ENCODE peak calls at places on chromosomes 12 and 14, in seven cellular contexts. One of them, this sample, is unnamed.
A peak's percentile ranks its signal among the peaks of the same experiment; 100 is the strongest.

GRCh38 chr14:79735121-79735520 is 476.2 kb downstream of the DIO2 start:
- DNase-seq in PC-9: no peak
- DNase-seq in pancreas: no peak
- DNase-seq in CD8-positive, alpha-beta memory T cell: no peak
- DNase-seq in OCI-LY7: no peak
- DNase-seq in Caco-2: no peak
- DNase-seq in tibial artery: no peak
- DNase-seq in this sample: no peak

GRCh38 chr14:52080171-52080800 is 11.4 kb upstream of the NID2 start:
- DNase-seq in PC-9: peak; percentile 58
- DNase-seq in pancreas: no peak
- DNase-seq in CD8-positive, alpha-beta memory T cell: no peak
- DNase-seq in OCI-LY7: no peak
- DNase-seq in Caco-2: peak; percentile 38
- DNase-seq in tibial artery: no peak
- DNase-seq in this sample: no peak

GRCh38 chr14:85085981-85086380 is 444.0 kb upstream of the FLRT2 start:
- DNase-seq in PC-9: no peak
- DNase-seq in pancreas: no peak
- DNase-seq in CD8-positive, alpha-beta memory T cell: no peak
- DNase-seq in OCI-LY7: no peak
- DNase-seq in Caco-2: no peak
- DNase-seq in tibial artery: no peak
- DNase-seq in this sample: no peak

GRCh38 chr14:64968167-64968566 is 4.0 kb downstream of the RAB15 start:
- DNase-seq in PC-9: no peak
- DNase-seq in pancreas: no peak
- DNase-seq in CD8-positive, alpha-beta memory T cell: no peak
- DNase-seq in OCI-LY7: no peak
- DNase-seq in Caco-2: no peak
- DNase-seq in tibial artery: no peak
- DNase-seq in this sample: no peak

GRCh38 chr12:89709994-89710872 is 1.6 kb upstream of the ATP2B1 start:
- DNase-seq in PC-9: no peak
- DNase-seq in pancreas: peak; percentile 53
- DNase-seq in CD8-positive, alpha-beta memory T cell: peak; percentile 23
- DNase-seq in OCI-LY7: peak; percentile 58
- DNase-seq in Caco-2: peak; percentile 70
- DNase-seq in tibial artery: peak; percentile 84
- DNase-seq in this sample: peak; percentile 82

GRCh38 chr12:42593781-42594322 is 4.3 kb upstream of the PRICKLE1 start:
- DNase-seq in PC-9: peak; percentile 49
- DNase-seq in pancreas: no peak
- DNase-seq in CD8-positive, alpha-beta memory T cell: no peak
- DNase-seq in OCI-LY7: no peak
- DNase-seq in Caco-2: peak; percentile 71
- DNase-seq in tibial artery: no peak
- DNase-seq in this sample: no peak

GRCh38 chr12:107992016-107992415 is 137.1 kb upstream of the WSCD2 start:
- DNase-seq in PC-9: no peak
- DNase-seq in pancreas: no peak
- DNase-seq in CD8-positive, alpha-beta memory T cell: no peak
- DNase-seq in OCI-LY7: no peak
- DNase-seq in Caco-2: no peak
- DNase-seq in tibial artery: no peak
- DNase-seq in this sample: no peak

GRCh38 chr14:50533806-50534205 is 1.4 kb upstream of the MAP4K5 start:
- DNase-seq in PC-9: no peak
- DNase-seq in pancreas: no peak
- DNase-seq in CD8-positive, alpha-beta memory T cell: no peak
- DNase-seq in OCI-LY7: no peak
- DNase-seq in Caco-2: no peak
- DNase-seq in tibial artery: no peak
- DNase-seq in this sample: no peak

GRCh38 chr12:11884661-11885060 is 186.1 kb upstream of the BCL2L14 start:
- DNase-seq in PC-9: peak; percentile 86
- DNase-seq in pancreas: no peak
- DNase-seq in CD8-positive, alpha-beta memory T cell: no peak
- DNase-seq in OCI-LY7: no peak
- DNase-seq in Caco-2: no peak
- DNase-seq in tibial artery: no peak
- DNase-seq in this sample: no peak

GRCh38 chr12:121800694-121801600 is 2.9 kb upstream of the SETD1B start:
- DNase-seq in PC-9: no peak
- DNase-seq in pancreas: peak; percentile 80
- DNase-seq in CD8-positive, alpha-beta memory T cell: peak; percentile 69
- DNase-seq in OCI-LY7: peak; percentile 66
- DNase-seq in Caco-2: peak; percentile 73
- DNase-seq in tibial artery: peak; percentile 89
- DNase-seq in this sample: peak; percentile 63

GRCh38 chr12:43858991-43859390 is 23.1 kb downstream of the TMEM117 start:
- DNase-seq in PC-9: no peak
- DNase-seq in pancreas: no peak
- DNase-seq in CD8-positive, alpha-beta memory T cell: no peak
- DNase-seq in OCI-LY7: no peak
- DNase-seq in Caco-2: no peak
- DNase-seq in tibial artery: no peak
- DNase-seq in this sample: no peak

GRCh38 chr14:49986344-49987014 is 93.6 kb downstream of the ARF6 start:
- DNase-seq in PC-9: no peak
- DNase-seq in pancreas: no peak
- DNase-seq in CD8-positive, alpha-beta memory T cell: no peak
- DNase-seq in OCI-LY7: no peak
- DNase-seq in Caco-2: no peak
- DNase-seq in tibial artery: no peak
- DNase-seq in this sample: no peak

GRCh38 chr14:59097681-59098080 is 90.8 kb upstream of the DAAM1 start:
- DNase-seq in PC-9: no peak
- DNase-seq in pancreas: no peak
- DNase-seq in CD8-positive, alpha-beta memory T cell: no peak
- DNase-seq in OCI-LY7: no peak
- DNase-seq in Caco-2: no peak
- DNase-seq in tibial artery: no peak
- DNase-seq in this sample: no peak

GRCh38 chr14:61749264-61749663 is 13.0 kb upstream of the SNAPC1 start:
- DNase-seq in PC-9: peak; percentile 68
- DNase-seq in pancreas: no peak
- DNase-seq in CD8-positive, alpha-beta memory T cell: no peak
- DNase-seq in OCI-LY7: no peak
- DNase-seq in Caco-2: no peak
- DNase-seq in tibial artery: no peak
- DNase-seq in this sample: no peak

GRCh38 chr14:99961826-99962518 is 103.2 kb upstream of the EVL start:
- DNase-seq in PC-9: no peak
- DNase-seq in pancreas: no peak
- DNase-seq in CD8-positive, alpha-beta memory T cell: no peak
- DNase-seq in OCI-LY7: no peak
- DNase-seq in Caco-2: no peak
- DNase-seq in tibial artery: no peak
- DNase-seq in this sample: no peak

DNA sequence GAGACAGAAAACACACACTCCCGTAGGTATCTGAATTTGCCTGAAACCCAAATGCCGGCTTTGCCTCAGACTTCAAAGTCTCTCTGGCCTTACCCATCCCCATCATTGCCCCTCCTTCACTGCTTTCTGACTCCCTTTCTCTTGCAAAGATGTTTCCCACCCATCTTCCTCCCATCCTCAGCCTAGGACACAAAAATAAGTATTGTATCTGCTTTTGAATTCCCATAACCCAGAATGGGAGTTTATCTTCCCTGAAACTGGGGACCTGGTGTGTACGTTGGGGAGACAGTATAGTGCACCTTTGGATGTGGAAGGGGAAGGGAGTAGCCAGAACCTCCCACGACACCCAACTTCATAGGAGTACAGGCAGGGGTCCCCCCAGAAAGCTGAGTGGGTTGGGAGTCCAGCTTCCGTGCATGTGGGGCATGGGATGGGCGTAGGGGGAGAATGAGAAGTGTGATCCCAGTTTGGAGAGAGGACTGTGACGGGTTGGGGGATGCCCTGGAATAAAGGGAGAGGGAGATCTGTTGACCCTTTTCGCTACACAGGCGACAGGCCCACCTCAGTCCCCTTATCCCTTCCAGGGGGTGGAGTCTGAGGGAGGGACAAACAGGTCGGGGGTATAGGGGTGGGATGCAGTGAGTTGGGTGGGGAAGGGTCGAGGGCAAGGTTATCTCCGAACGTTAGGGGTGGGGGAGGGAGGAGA is 488 bp upstream of the KIF5A start:
- DNase-seq in PC-9: no peak
- DNase-seq in pancreas: no peak
- DNase-seq in CD8-positive, alpha-beta memory T cell: no peak
- DNase-seq in OCI-LY7: no peak
- DNase-seq in Caco-2: no peak
- DNase-seq in tibial artery: peak; percentile 49
- DNase-seq in this sample: no peak
- H3K4me1 ChIP-seq in PC-9: peaks cover 9% of the 10 kb centered on the region
- H3K4me1 ChIP-seq in pancreas: peaks cover 12% of the 10 kb centered on the region
- H3K4me1 ChIP-seq in CD8-positive, alpha-beta memory T cell: peaks cover 30% of the 10 kb centered on the region
- H3K4me1 ChIP-seq in OCI-LY7: peaks cover 17% of the 10 kb centered on the region
- H3K4me1 ChIP-seq in Caco-2: peaks cover 9% of the 10 kb centered on the region
- H3K4me1 ChIP-seq in tibial artery: no peaks in the 10 kb centered on the region
- H3K4me1 ChIP-seq in this sample: peaks cover 6% of the 10 kb centered on the region

GRCh38 chr14:38139926-38140325 is 67.8 kb upstream of the SSTR1 start:
- DNase-seq in PC-9: no peak
- DNase-seq in pancreas: no peak
- DNase-seq in CD8-positive, alpha-beta memory T cell: no peak
- DNase-seq in OCI-LY7: no peak
- DNase-seq in Caco-2: no peak
- DNase-seq in tibial artery: no peak
- DNase-seq in this sample: no peak

GRCh38 chr14:38143170-38143569 is 64.5 kb upstream of the SSTR1 start:
- DNase-seq in PC-9: no peak
- DNase-seq in pancreas: no peak
- DNase-seq in CD8-positive, alpha-beta memory T cell: no peak
- DNase-seq in OCI-LY7: no peak
- DNase-seq in Caco-2: no peak
- DNase-seq in tibial artery: no peak
- DNase-seq in this sample: no peak

GRCh38 chr14:38138581-38139138 is 69.0 kb upstream of the SSTR1 start:
- DNase-seq in PC-9: peak; percentile 42
- DNase-seq in pancreas: no peak
- DNase-seq in CD8-positive, alpha-beta memory T cell: no peak
- DNase-seq in OCI-LY7: no peak
- DNase-seq in Caco-2: no peak
- DNase-seq in tibial artery: no peak
- DNase-seq in this sample: no peak

GRCh38 chr14:38145142-38145541 is 62.6 kb upstream of the SSTR1 start:
- DNase-seq in PC-9: no peak
- DNase-seq in pancreas: no peak
- DNase-seq in CD8-positive, alpha-beta memory T cell: no peak
- DNase-seq in OCI-LY7: no peak
- DNase-seq in Caco-2: no peak
- DNase-seq in tibial artery: no peak
- DNase-seq in this sample: no peak

GRCh38 chr14:38143651-38144505 is 63.8 kb upstream of the SSTR1 start:
- DNase-seq in PC-9: peak; percentile 35
- DNase-seq in pancreas: no peak
- DNase-seq in CD8-positive, alpha-beta memory T cell: no peak
- DNase-seq in OCI-LY7: no peak
- DNase-seq in Caco-2: no peak
- DNase-seq in tibial artery: no peak
- DNase-seq in this sample: no peak
- H3K4me3 ChIP-seq in PC-9: no peak overlapping the region
- H3K4me3 ChIP-seq in pancreas: no peak overlapping the region
- H3K4me3 ChIP-seq in CD8-positive, alpha-beta memory T cell: no peak overlapping the region
- H3K4me3 ChIP-seq in OCI-LY7: no peak overlapping the region
- H3K4me3 ChIP-seq in Caco-2: no peak overlapping the region
- H3K4me3 ChIP-seq in tibial artery: no peak overlapping the region
- H3K4me3 ChIP-seq in this sample: no peak overlapping the region

GRCh38 chr12:34166427-34167060 is 144.2 kb downstream of the ALG10 start:
- DNase-seq in PC-9: no peak
- DNase-seq in pancreas: no peak
- DNase-seq in CD8-positive, alpha-beta memory T cell: no peak
- DNase-seq in OCI-LY7: no peak
- DNase-seq in Caco-2: no peak
- DNase-seq in tibial artery: no peak
- DNase-seq in this sample: no peak

DNA sequence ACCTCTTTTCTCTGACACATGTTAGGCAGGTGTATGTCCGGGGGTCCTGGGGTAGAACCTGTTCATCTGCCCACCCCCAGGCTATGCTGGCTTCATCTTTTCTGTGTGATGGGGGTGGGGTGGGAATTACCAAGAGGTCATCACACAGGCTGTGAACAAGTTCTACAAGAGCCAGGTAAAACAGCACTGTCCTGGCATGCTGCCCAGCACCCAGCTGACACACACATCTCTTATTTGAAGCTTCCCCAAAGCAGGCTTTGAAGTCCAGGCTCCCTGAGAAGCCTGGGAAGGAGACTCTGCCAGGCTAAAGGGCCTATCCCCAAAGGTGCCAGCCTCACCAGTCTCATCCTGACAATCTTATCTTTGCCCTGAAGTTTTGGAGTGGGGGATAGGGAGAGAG is 141.1 kb downstream of the ALG10 start:
- DNase-seq in PC-9: no peak
- DNase-seq in pancreas: no peak
- DNase-seq in CD8-positive, alpha-beta memory T cell: no peak
- DNase-seq in OCI-LY7: no peak
- DNase-seq in Caco-2: no peak
- DNase-seq in tibial artery: no peak
- DNase-seq in this sample: no peak
- H3K9me3 ChIP-seq in PC-9: no peaks in the 10 kb centered on the region
- H3K9me3 ChIP-seq in pancreas: no peaks in the 10 kb centered on the region
- H3K9me3 ChIP-seq in CD8-positive, alpha-beta memory T cell: no peaks in the 10 kb centered on the region
- H3K9me3 ChIP-seq in OCI-LY7: no peaks in the 10 kb centered on the region
- H3K9me3 ChIP-seq in Caco-2: no peaks in the 10 kb centered on the region
- H3K9me3 ChIP-seq in tibial artery: no peaks in the 10 kb centered on the region
- H3K9me3 ChIP-seq in this sample: no peaks in the 10 kb centered on the region

GRCh38 chr12:3043406-3043805 is 33.8 kb upstream of the TSPAN9 start:
- DNase-seq in PC-9: no peak
- DNase-seq in pancreas: no peak
- DNase-seq in CD8-positive, alpha-beta memory T cell: no peak
- DNase-seq in OCI-LY7: no peak
- DNase-seq in Caco-2: no peak
- DNase-seq in tibial artery: no peak
- DNase-seq in this sample: no peak
- H3K4me1 ChIP-seq in PC-9: no peaks in the 10 kb centered on the region
- H3K4me1 ChIP-seq in pancreas: peaks cover 7% of the 10 kb centered on the region
- H3K4me1 ChIP-seq in CD8-positive, alpha-beta memory T cell: no peaks in the 10 kb centered on the region
- H3K4me1 ChIP-seq in OCI-LY7: peaks cover 16% of the 10 kb centered on the region
- H3K4me1 ChIP-seq in Caco-2: no peaks in the 10 kb centered on the region
- H3K4me1 ChIP-seq in tibial artery: no peaks in the 10 kb centered on the region
- H3K4me1 ChIP-seq in this sample: no peaks in the 10 kb centered on the region